ENCODE peak calls at places on chromosomes 5 and 9, in four cellular contexts. One of them, this sample, is unnamed.

GRCh38 chr5:100175346-100175745 is 359.8 kb upstream of the FAM174A start:
- DNase-seq in NB4: no peak
- DNase-seq in neuronal stem cell: no peak
- DNase-seq in heart left ventricle: no peak
- DNase-seq in this sample: no peak

GRCh38 chr9:111992523-111992922 is 95.9 kb downstream of the UGCG start:
- DNase-seq in NB4: no peak
- DNase-seq in neuronal stem cell: no peak
- DNase-seq in heart left ventricle: no peak
- DNase-seq in this sample: no peak

GRCh38 chr5:135107101-135107500 is 73.1 kb upstream of the PITX1 start:
- DNase-seq in NB4: peak; percentile 17
- DNase-seq in neuronal stem cell: no peak
- DNase-seq in heart left ventricle: no peak
- DNase-seq in this sample: no peak

GRCh38 chr9:99401826-99402225 is 179.7 kb downstream of the SEC61B start:
- DNase-seq in NB4: no peak
- DNase-seq in neuronal stem cell: no peak
- DNase-seq in heart left ventricle: no peak
- DNase-seq in this sample: no peak

GRCh38 chr9:93288341-93288740 is 104.4 kb downstream of the WNK2 start:
- DNase-seq in NB4: peak; percentile 74
- DNase-seq in neuronal stem cell: no peak
- DNase-seq in heart left ventricle: no peak
- DNase-seq in this sample: no peak

GRCh38 chr5:100590867-100591266 is 55.7 kb downstream of the FAM174A start:
- DNase-seq in NB4: no peak
- DNase-seq in neuronal stem cell: no peak
- DNase-seq in heart left ventricle: no peak
- DNase-seq in this sample: no peak

GRCh38 chr9:81377921-81378320 is 311.4 kb downstream of the TLE1 start:
- DNase-seq in NB4: no peak
- DNase-seq in neuronal stem cell: no peak
- DNase-seq in heart left ventricle: no peak
- DNase-seq in this sample: no peak

GRCh38 chr5:14054111-14054854 is 88.9 kb upstream of the TRIO start:
- DNase-seq in NB4: no peak
- DNase-seq in neuronal stem cell: no peak
- DNase-seq in heart left ventricle: no peak
- DNase-seq in this sample: no peak

GRCh38 chr9:136119259-136120118 is 814 bp upstream of the TMEM250 start:
- DNase-seq in NB4: peak; percentile 65
- DNase-seq in neuronal stem cell: no peak
- DNase-seq in heart left ventricle: no peak
- DNase-seq in this sample: peak; percentile 80

GRCh38 chr9:1008256-1008655 is 31.8 kb downstream of the DMRT3 start:
- DNase-seq in NB4: no peak
- DNase-seq in neuronal stem cell: no peak
- DNase-seq in heart left ventricle: no peak
- DNase-seq in this sample: no peak